ENCODE peak calls at places on chromosome 7, in five cellular contexts. Z is effector CD4-positive, alpha-beta T cell; B is right lobe of liver; K is activated CD4-positive, alpha-beta T cell treated with anti-CD3 and anti-CD28 coated beads for 48 hours; M is C1 segment of cervical spinal cord. S is an unnamed sample.
A peak's percentile ranks its signal among the peaks of the same experiment; 100 is the strongest.

GRCh38 chr7:29882481-29882880 is 76.2 kb downstream of the WIPF3 start:
- DNase-seq in Z (no peak), B (no peak), K (no peak), M (no peak), S (no peak)

GRCh38 chr7:156612930-156613329 is 27.6 kb upstream of the RNF32 start:
- DNase-seq in Z (peak; percentile 34), B (no peak), K (peak; percentile 87), M (no peak), S (no peak)

GRCh38 chr7:29318853-29319718 is 124.5 kb downstream of the CHN2 start:
- DNase-seq in Z (no peak), B (no peak), K (no peak), M (no peak), S (no peak)

GRCh38 chr7:85510287-85510686 is 323.4 kb upstream of the SEMA3D start:
- DNase-seq in Z (no peak), B (no peak), K (no peak), M (no peak), S (no peak)

GRCh38 chr7:112887-113286 is 79.5 kb upstream of the FAM20C start:
- DNase-seq in Z (no peak), B (no peak), K (no peak), M (no peak), S (no peak)

GRCh38 chr7:131896189-131896855 is 339.9 kb upstream of the PODXL start:
- DNase-seq in Z (no peak), B (no peak), K (no peak), M (no peak), S (peak; percentile 58)

GRCh38 chr7:41466760-41467384 is 236.0 kb downstream of the INHBA start:
- DNase-seq in Z (no peak), B (no peak), K (no peak), M (no peak), S (no peak)

GRCh38 chr7:386385-386784 is 96.4 kb downstream of the FOXL3 start:
- DNase-seq in Z (no peak), B (no peak), K (no peak), M (no peak), S (no peak)

GRCh38 chr7:89238156-89238555 is 442.6 kb upstream of the TEX47 start:
- DNase-seq in Z (no peak), B (no peak), K (no peak), M (no peak), S (no peak)

GRCh38 chr7:42170724-42171123 is 66.3 kb downstream of the GLI3 start:
- DNase-seq in Z (no peak), B (no peak), K (no peak), M (no peak), S (no peak)

GRCh38 chr7:45192546-45193177 is 35.1 kb downstream of the RAMP3 start:
- DNase-seq in Z (no peak), B (no peak), K (no peak), M (no peak), S (no peak)

GRCh38 chr7:158738841-158739240 is 34.2 kb upstream of the NCAPG2 start:
- DNase-seq in Z (no peak), B (no peak), K (no peak), M (no peak), S (no peak)

GRCh38 chr7:141641876-141642275 is 60.1 kb downstream of the DENND11 start:
- DNase-seq in Z (no peak), B (no peak), K (no peak), M (no peak), S (no peak)

GRCh38 chr7:109844362-109844761 is 1246.6 kb upstream of the LRRN3 start:
- DNase-seq in Z (no peak), B (no peak), K (no peak), M (no peak), S (peak; percentile 12)

GRCh38 chr7:27182861-27183681 is 2.0 kb downstream of the HOXA11 start:
- DNase-seq in Z (no peak), B (peak; percentile 38), K (peak; percentile 3), M (no peak), S (no peak)

GRCh38 chr7:150855476-150856302 is 3.4 kb downstream of the AOC1 start:
- DNase-seq in Z (no peak), B (no peak), K (no peak), M (no peak), S (no peak)

GRCh38 chr7:33494473-33494872 is 365.1 kb downstream of the BBS9 start:
- DNase-seq in Z (no peak), B (no peak), K (no peak), M (no peak), S (no peak)

GRCh38 chr7:8084772-8085171 is 116.2 kb downstream of the GLCCI1 start:
- DNase-seq in Z (no peak), B (no peak), K (no peak), M (no peak), S (no peak)

GRCh38 chr7:101138149-101138870 is 11.4 kb downstream of the SERPINE1 start:
- DNase-seq in Z (peak; percentile 70), B (peak; percentile 59), K (peak; percentile 91), M (peak; percentile 15), S (peak; percentile 74)

GRCh38 chr7:150567168-150567567 is at the start of gene GIMAP4:
- DNase-seq in Z (no peak), B (no peak), K (no peak), M (no peak), S (no peak)

GRCh38 chr7:47314248-47314647 is 267.7 kb downstream of the TNS3 start:
- DNase-seq in Z (no peak), B (no peak), K (no peak), M (no peak), S (no peak)

GRCh38 chr7:99029481-99030144 is 114.3 kb downstream of the SMURF1 start:
- DNase-seq in Z (no peak), B (no peak), K (no peak), M (no peak), S (no peak)

GRCh38 chr7:87216701-87217508 is 2.6 kb downstream of the TMEM243 start:
- DNase-seq in Z (peak; percentile 14), B (no peak), K (peak; percentile 57), M (no peak), S (no peak)

GRCh38 chr7:154795014-154795413 is 207.9 kb downstream of the PAXIP1 start:
- DNase-seq in Z (no peak), B (no peak), K (no peak), M (no peak), S (no peak)

GRCh38 chr7:44063547-44063893 is 1.8 kb downstream of the PGAM2 start:
- DNase-seq in Z (no peak), B (peak; percentile 34), K (no peak), M (no peak), S (no peak)

GRCh38 chr7:64799-65430 is 127.5 kb upstream of the FAM20C start:
- DNase-seq in Z (no peak), B (no peak), K (no peak), M (no peak), S (no peak)

GRCh38 chr7:116258734-116259133 is 48.4 kb downstream of the TES start:
- DNase-seq in Z (peak; percentile 11), B (no peak), K (peak; percentile 30), M (no peak), S (peak; percentile 16)

GRCh38 chr7:158001621-158002320 is 585.9 kb downstream of the PTPRN2 start:
- DNase-seq in Z (no peak), B (no peak), K (no peak), M (no peak), S (peak; percentile 96)

GRCh38 chr7:56092789-56093531 is at the start of gene PHKG1:
- DNase-seq in Z (no peak), B (peak; percentile 90), K (no peak), M (peak; percentile 42), S (peak; percentile 64)